ENCODE peak calls at places on chromosomes 6 and 20, in six cellular contexts. R, P, X, V, G and L are unnamed samples.

GRCh38 chr6:24995270-24995669 is 59.5 kb upstream of the RIPOR2 start:
- DNase-seq in R (no peak), P (no peak), X (no peak), V (no peak), G (no peak), L (no peak)

GRCh38 chr6:38637756-38638155 is 2.0 kb downstream of the BTBD9 start:
- DNase-seq in R (no peak), P (no peak), X (no peak), V (no peak), G (no peak), L (no peak)

GRCh38 chr6:63565058-63565726 is 7.1 kb upstream of the LOC128125822 start:
- DNase-seq in R (no peak), P (no peak), X (no peak), V (no peak), G (no peak), L (no peak)

GRCh38 chr6:151087861-151088598 is 151.7 kb upstream of the AKAP12 start:
- DNase-seq in R (no peak), P (no peak), X (peak), V (peak), G (peak), L (no peak)

GRCh38 chr6:20827798-20828197 is 293.5 kb downstream of the CDKAL1 start:
- DNase-seq in R (no peak), P (no peak), X (peak), V (peak), G (peak), L (no peak)

GRCh38 chr20:23446505-23446904 is 6.2 kb downstream of the CST11 start:
- DNase-seq in R (peak), P (no peak), X (peak), V (peak), G (no peak), L (peak)

GRCh38 chr6:32867022-32867477 is 13.1 kb downstream of the PSMB9 start:
- DNase-seq in R (peak), P (no peak), X (no peak), V (no peak), G (no peak), L (no peak)

GRCh38 chr6:118537579-118537978 is 10.5 kb upstream of the PLN start:
- DNase-seq in R (no peak), P (no peak), X (no peak), V (peak), G (peak), L (no peak)

GRCh38 chr6:36120539-36120938 is 9.8 kb upstream of the MAPK13 start:
- DNase-seq in R (peak), P (peak), X (no peak), V (no peak), G (no peak), L (no peak)

GRCh38 chr20:24497851-24498250 is 28.4 kb downstream of the SYNDIG1 start:
- DNase-seq in R (no peak), P (no peak), X (peak), V (peak), G (no peak), L (no peak)

GRCh38 chr20:24746351-24746685 is 202.8 kb upstream of the CST7 start:
- DNase-seq in R (no peak), P (no peak), X (no peak), V (no peak), G (peak), L (no peak)

GRCh38 chr6:89597988-89598387 is 40.6 kb downstream of the LYRM2 start:
- DNase-seq in R (no peak), P (no peak), X (peak), V (peak), G (peak), L (peak)

GRCh38 chr20:63497138-63497945 is 1.5 kb downstream of the EEF1A2 start:
- DNase-seq in R (no peak), P (no peak), X (no peak), V (no peak), G (no peak), L (no peak)

GRCh38 chr6:19804362-19805145 is 32.6 kb upstream of the ID4 start:
- DNase-seq in R (peak), P (no peak), X (peak), V (peak), G (peak), L (peak)

GRCh38 chr20:1396264-1396663 is 3.4 kb upstream of the FKBP1A start:
- DNase-seq in R (no peak), P (no peak), X (no peak), V (no peak), G (no peak), L (no peak)

GRCh38 chr6:140932909-140933308 is 1199.8 kb upstream of the GJE1 start:
- DNase-seq in R (no peak), P (no peak), X (no peak), V (no peak), G (no peak), L (no peak)

GRCh38 chr20:61131944-61132343 is 120.1 kb upstream of the CDH4 start:
- DNase-seq in R (no peak), P (no peak), X (no peak), V (no peak), G (no peak), L (no peak)

GRCh38 chr20:44422083-44422482 is 53.6 kb upstream of the TTPAL start:
- DNase-seq in R (no peak), P (no peak), X (peak), V (peak), G (peak), L (no peak)

GRCh38 chr20:8267009-8267408 is 134.9 kb downstream of the PLCB1 start:
- DNase-seq in R (no peak), P (no peak), X (no peak), V (no peak), G (no peak), L (no peak)

GRCh38 chr20:63129991-63130653 is 85.8 kb downstream of the YTHDF1 start:
- DNase-seq in R (no peak), P (no peak), X (no peak), V (no peak), G (no peak), L (no peak)

GRCh38 chr6:150894935-150895686 is 29.6 kb downstream of the MTHFD1L start:
- DNase-seq in R (peak), P (no peak), X (peak), V (no peak), G (peak), L (no peak)